ENCODE peak calls at places on chromosomes 11 and 22, in six cellular contexts. S, K, D, M, L and F are unnamed samples.

GRCh38 chr22:20956258-20957117 is 10.6 kb upstream of the AIFM3 start:
- DNase-seq in K (no peak), L (no peak), M (no peak), S (peak), D (no peak), F (no peak)

GRCh38 chr11:118841469-118842222 is 42.0 kb upstream of the CXCR5 start:
- DNase-seq in K (no peak), M (no peak), S (no peak), D (no peak), L (peak), F (no peak)

GRCh38 chr11:134283461-134284230 is 7.5 kb downstream of the GLB1L3 start:
- DNase-seq in D (no peak), M (no peak), K (no peak), S (no peak), L (no peak), F (no peak)

GRCh38 chr22:39545310-39546063 is 12.9 kb upstream of the RPS19BP1 start:
- DNase-seq in S (no peak), D (no peak), L (peak), K (no peak), M (no peak), F (peak)

GRCh38 chr11:65060913-65061408 is 2.6 kb upstream of the NAALADL1 start:
- DNase-seq in K (no peak), D (no peak), L (no peak), M (no peak), S (no peak), F (no peak)

GRCh38 chr22:27507066-27507715 is 294.4 kb downstream of the MN1 start:
- DNase-seq in S (no peak), K (no peak), D (no peak), L (no peak), M (no peak), F (no peak)

GRCh38 chr11:3044915-3045314 is 12.3 kb downstream of the CARS1 start:
- DNase-seq in S (no peak), K (no peak), D (no peak), L (no peak), M (no peak), F (no peak)

GRCh38 chr11:129694538-129694937 is 121.1 kb upstream of the TMEM45B start:
- DNase-seq in S (no peak), L (no peak), D (no peak), K (no peak), M (no peak), F (no peak)

GRCh38 chr22:31846161-31847115 is 92.6 kb downstream of the DEPDC5 start:
- DNase-seq in M (no peak), S (peak), D (no peak), L (no peak), K (no peak), F (peak)

GRCh38 chr22:41352058-41352457 is 29.7 kb upstream of the TEF start:
- DNase-seq in L (no peak), M (no peak), D (no peak), K (no peak), S (peak), F (no peak)

GRCh38 chr11:118098996-118099837 is 12.5 kb upstream of the SMIM35 start:
- DNase-seq in S (no peak), D (no peak), K (no peak), L (no peak), M (no peak), F (no peak)

GRCh38 chr11:32382339-32383049 is 52.8 kb downstream of the WT1 start:
- DNase-seq in L (no peak), D (no peak), S (no peak), M (no peak), K (no peak), F (no peak)

GRCh38 chr11:113286509-113287497 is 27.6 kb upstream of the TTC12 start:
- DNase-seq in M (no peak), S (no peak), K (no peak), L (no peak), D (no peak), F (no peak)

GRCh38 chr11:47724041-47724729 is 9.0 kb upstream of the AGBL2 start:
- DNase-seq in K (peak), S (peak), L (no peak), M (no peak), D (no peak), F (no peak)

GRCh38 chr11:69684651-69685050 is 9.5 kb upstream of the LTO1 start:
- DNase-seq in M (no peak), S (no peak), D (no peak), L (no peak), K (no peak), F (no peak)

GRCh38 chr11:28606930-28607329 is 498.7 kb downstream of the METTL15 start:
- DNase-seq in L (no peak), K (no peak), S (no peak), D (peak), M (no peak), F (no peak)

GRCh38 chr22:48309115-48309705 is 1518.5 kb downstream of the BRD1 start:
- DNase-seq in L (no peak), M (no peak), D (no peak), K (no peak), S (no peak), F (no peak)

GRCh38 chr11:105232021-105232420 is 92.5 kb upstream of the CARD18 start:
- DNase-seq in M (no peak), K (no peak), D (no peak), S (no peak), L (no peak), F (no peak)

GRCh38 chr11:59175104-59175503 is 3.2 kb downstream of the DTX4 start:
- DNase-seq in M (no peak), L (no peak), D (no peak), K (no peak), S (no peak), F (peak)

GRCh38 chr11:124676386-124676785 is 2.7 kb downstream of the SPA17 start:
- DNase-seq in K (peak), M (no peak), L (no peak), S (peak), D (no peak), F (no peak)

GRCh38 chr11:130765951-130766649 is 150.2 kb downstream of the SNX19 start:
- DNase-seq in L (no peak), M (no peak), D (no peak), K (no peak), S (no peak), F (no peak)

GRCh38 chr22:40436460-40437431 is 66.4 kb downstream of the SGSM3 start:
- DNase-seq in L (no peak), S (peak), M (peak), D (peak), K (peak), F (no peak)

GRCh38 chr22:18110194-18110943 is at the start of gene TUBA8:
- DNase-seq in M (peak), K (no peak), D (peak), S (peak), L (peak), F (peak)
- TF ChIP-seq CTCF in M (no peak), K (no peak), D (no peak), S (no peak), L (no peak), F (no peak)

GRCh38 chr11:94283678-94284077 is 20.7 kb upstream of the IZUMO1R start:
- DNase-seq in S (no peak), M (no peak), L (no peak), K (no peak), D (no peak), F (no peak)
- TF ChIP-seq CTCF in S (no peak), M (peak), L (no peak), K (no peak), D (no peak), F (no peak)

DNA sequence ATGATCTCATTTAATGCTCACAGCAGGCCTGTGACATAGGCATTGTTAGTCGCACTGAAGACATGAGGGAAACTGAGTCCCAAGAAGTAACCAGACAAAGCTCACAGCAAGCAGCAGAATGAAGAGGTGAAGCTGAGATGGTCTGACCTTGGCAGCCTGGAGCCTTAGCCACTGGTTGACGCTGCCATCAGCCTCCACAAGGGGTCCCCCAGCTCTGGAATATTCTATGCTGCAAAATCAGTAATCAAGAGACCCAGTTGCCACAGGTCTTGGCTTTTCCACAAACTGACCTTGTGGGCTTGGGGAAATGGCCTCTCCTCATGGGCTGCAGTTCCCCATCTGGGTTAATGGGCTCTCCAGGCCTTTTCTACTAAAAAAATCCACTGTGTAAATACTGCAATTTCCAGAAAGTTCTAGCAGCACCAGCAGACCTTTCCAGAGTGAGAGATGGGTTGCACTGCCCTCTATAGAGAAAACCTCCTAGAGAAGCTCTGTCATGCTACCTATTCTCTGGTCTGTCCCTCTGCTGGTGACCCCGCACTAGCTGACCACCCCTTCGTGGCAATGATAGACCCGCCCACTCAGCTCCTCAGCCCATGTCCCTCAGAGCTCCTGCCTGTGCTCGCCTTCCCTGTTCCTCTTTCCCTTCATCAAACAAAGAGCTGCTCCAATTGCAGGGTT is 22.6 kb upstream of the ISX start:
- DNase-seq in L (no peak), M (no peak), K (no peak), S (no peak), D (no peak), F (no peak)
- TF ChIP-seq CTCF in L (no peak), M (no peak), K (no peak), S (no peak), D (no peak), F (no peak)

DNA sequence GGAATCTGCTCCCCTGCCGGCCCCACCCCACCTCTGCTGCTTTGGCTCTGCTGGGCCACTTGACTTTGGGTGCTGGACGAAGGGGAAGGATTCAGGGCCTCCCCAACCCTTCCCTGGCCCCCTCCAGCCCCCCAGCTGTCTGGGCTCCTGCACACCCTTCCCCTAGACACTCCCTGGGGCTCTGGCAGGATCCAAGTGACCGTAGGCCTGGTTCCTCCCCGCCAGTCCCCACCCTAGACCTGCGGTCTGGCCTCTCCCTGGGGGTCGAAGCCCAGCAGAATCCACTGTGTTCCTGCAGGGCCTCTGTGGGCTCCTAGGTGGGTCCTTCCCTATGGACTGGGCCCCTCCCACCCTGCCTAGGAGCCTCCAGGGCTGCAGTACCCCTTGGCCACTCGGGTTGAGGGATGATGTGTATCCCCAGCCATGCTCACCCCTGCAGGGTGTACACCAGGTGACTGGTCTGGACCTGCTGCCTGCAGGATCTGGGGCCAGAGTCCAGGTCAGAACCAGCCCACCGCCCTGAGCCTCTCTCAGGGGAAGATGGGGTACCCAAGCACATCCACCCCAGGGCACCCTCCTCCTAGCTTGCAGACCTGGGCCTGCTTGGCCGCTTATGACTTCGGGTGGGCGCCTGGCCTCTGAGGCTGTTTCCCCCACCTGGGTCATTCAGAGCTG is 5.6 kb downstream of the PIM3 start:
- DNase-seq in D (peak), S (no peak), M (no peak), L (no peak), K (no peak), F (peak)
- TF ChIP-seq CTCF in D (no peak), S (no peak), M (no peak), L (no peak), K (no peak), F (no peak)

GRCh38 chr22:44704159-44705021 is 2.4 kb downstream of the PRR5 start:
- DNase-seq in S (no peak), K (no peak), L (no peak), M (no peak), D (no peak), F (no peak)

GRCh38 chr22:44701187-44701586 is 817 bp upstream of the PRR5 start:
- DNase-seq in K (no peak), D (no peak), M (no peak), S (no peak), L (no peak), F (no peak)

GRCh38 chr22:44703269-44703870 is 1.4 kb downstream of the PRR5 start:
- DNase-seq in D (no peak), M (no peak), K (no peak), S (no peak), L (no peak), F (no peak)

GRCh38 chr22:44701824-44702478 is at the start of gene PRR5:
- DNase-seq in M (peak), L (peak), D (peak), K (peak), S (peak), F (peak)

GRCh38 chr22:44702479-44703219 is 645 bp downstream of the PRR5 start:
- DNase-seq in M (no peak), D (peak), L (no peak), K (no peak), S (peak), F (peak)
- TF ChIP-seq CTCF in M (no peak), D (no peak), L (no peak), K (no peak), S (peak), F (no peak)

GRCh38 chr11:20110908-20111669 is 49.2 kb downstream of the DBX1 start:
- DNase-seq in D (no peak), S (peak), K (no peak), M (no peak), L (no peak), F (peak)
- TF ChIP-seq CTCF in D (peak), S (peak), K (peak), M (peak), L (peak), F (peak)